ENCODE peak calls at places on chromosomes 7 and 10, in five cellular contexts. One of them, this sample, is unnamed.
A peak's percentile ranks its signal among the peaks of the same experiment; 100 is the strongest.

GRCh38 chr7:141178486-141179135 is 104.7 kb downstream of the TMEM178B start:
- DNase-seq in H1: no peak
- DNase-seq in GM12892: no peak
- DNase-seq in K562: no peak
- DNase-seq in GM12878: no peak
- DNase-seq in this sample: no peak

GRCh38 chr7:105675873-105676484 is 94.7 kb upstream of the EFCAB10 start:
- DNase-seq in GM12892: no peak
- DNase-seq in H1: no peak
- DNase-seq in GM12878: no peak
- DNase-seq in K562: no peak
- DNase-seq in this sample: no peak

GRCh38 chr10:44946201-44946600 is 13.4 kb upstream of the RASSF4 start:
- DNase-seq in K562: no peak
- DNase-seq in GM12878: no peak
- DNase-seq in H1: peak; percentile 16
- DNase-seq in GM12892: no peak
- DNase-seq in this sample: no peak

GRCh38 chr10:104344219-104344618 is 6.0 kb upstream of the ITPRIP start:
- DNase-seq in GM12878: no peak
- DNase-seq in GM12892: no peak
- DNase-seq in H1: no peak
- DNase-seq in K562: no peak
- DNase-seq in this sample: no peak

GRCh38 chr7:141027043-141027442 is 12.3 kb upstream of the MRPS33 start:
- DNase-seq in GM12892: no peak
- DNase-seq in K562: no peak
- DNase-seq in GM12878: no peak
- DNase-seq in H1: no peak
- DNase-seq in this sample: no peak

GRCh38 chr7:65798111-65799075 is 74.5 kb upstream of the VKORC1L1 start:
- DNase-seq in H1: no peak
- DNase-seq in GM12878: peak; percentile 67
- DNase-seq in GM12892: no peak
- DNase-seq in K562: no peak
- DNase-seq in this sample: no peak

GRCh38 chr10:49115015-49115795 is at the start of gene VSTM4:
- DNase-seq in K562: peak; percentile 54
- DNase-seq in H1: peak; percentile 68
- DNase-seq in GM12878: no peak
- DNase-seq in GM12892: no peak
- DNase-seq in this sample: peak; percentile 36

GRCh38 chr7:137195996-137196395 is 147.5 kb downstream of the PTN start:
- DNase-seq in GM12878: no peak
- DNase-seq in GM12892: no peak
- DNase-seq in H1: no peak
- DNase-seq in K562: no peak
- DNase-seq in this sample: no peak

GRCh38 chr10:114869500-114869899 is 47.9 kb downstream of the FHIP2A start:
- DNase-seq in GM12892: no peak
- DNase-seq in K562: no peak
- DNase-seq in GM12878: no peak
- DNase-seq in H1: no peak
- DNase-seq in this sample: no peak

GRCh38 chr10:33066558-33067236 is 108.7 kb upstream of the ITGB1 start:
- DNase-seq in H1: no peak
- DNase-seq in K562: peak; percentile 57
- DNase-seq in GM12892: no peak
- DNase-seq in GM12878: no peak
- DNase-seq in this sample: no peak

GRCh38 chr10:110209399-110209925 is 2.1 kb downstream of the MXI1 start:
- DNase-seq in GM12878: no peak
- DNase-seq in K562: peak; percentile 59
- DNase-seq in GM12892: no peak
- DNase-seq in H1: peak; percentile 59
- DNase-seq in this sample: no peak

GRCh38 chr10:104033401-104033930 is 52.2 kb downstream of the COL17A1 start:
- DNase-seq in H1: peak; percentile 42
- DNase-seq in K562: no peak
- DNase-seq in GM12878: no peak
- DNase-seq in GM12892: no peak
- DNase-seq in this sample: no peak

GRCh38 chr7:108420482-108420908 is 35.7 kb downstream of the NRCAM start:
- DNase-seq in GM12892: no peak
- DNase-seq in H1: no peak
- DNase-seq in GM12878: no peak
- DNase-seq in K562: no peak
- DNase-seq in this sample: no peak

GRCh38 chr7:108417926-108418325 is 38.3 kb downstream of the NRCAM start:
- DNase-seq in GM12878: no peak
- DNase-seq in GM12892: no peak
- DNase-seq in K562: no peak
- DNase-seq in H1: no peak
- DNase-seq in this sample: no peak

GRCh38 chr7:108419961-108420360 is 36.3 kb downstream of the NRCAM start:
- DNase-seq in K562: no peak
- DNase-seq in H1: no peak
- DNase-seq in GM12878: no peak
- DNase-seq in GM12892: no peak
- DNase-seq in this sample: no peak

GRCh38 chr7:108417144-108417543 is 39.1 kb downstream of the NRCAM start:
- DNase-seq in K562: no peak
- DNase-seq in H1: no peak
- DNase-seq in GM12892: no peak
- DNase-seq in GM12878: no peak
- DNase-seq in this sample: no peak

DNA sequence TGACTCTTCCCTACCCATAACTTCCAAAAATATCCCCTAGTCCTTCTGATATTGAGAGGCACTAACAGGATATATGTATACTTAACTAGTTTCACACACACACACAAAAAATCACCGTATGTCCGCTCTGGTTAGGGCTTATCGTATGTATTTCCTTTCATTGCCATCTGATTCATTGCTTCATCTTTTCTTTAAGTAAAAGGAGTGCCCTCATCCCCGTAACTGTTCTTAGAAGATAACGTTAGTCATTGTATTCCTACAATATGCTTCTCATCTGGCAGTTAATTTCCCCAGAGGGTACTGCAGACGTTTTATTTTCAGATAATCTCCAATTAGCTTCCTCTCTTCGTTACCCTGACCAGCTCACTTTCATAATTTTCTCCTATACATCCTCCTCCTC is 37.3 kb downstream of the NRCAM start:
- DNase-seq in K562: peak; percentile 29
- DNase-seq in H1: no peak
- DNase-seq in GM12878: no peak
- DNase-seq in GM12892: no peak
- DNase-seq in this sample: no peak
- TF ChIP-seq POLR2AphosphoS5 in K562: no peak
- TF ChIP-seq POLR2AphosphoS5 in H1: no peak
- TF ChIP-seq POLR2AphosphoS5 in GM12878: no peak
- TF ChIP-seq POLR2AphosphoS5 in GM12892: no peak
- TF ChIP-seq POLR2AphosphoS5 in this sample: no peak

DNA sequence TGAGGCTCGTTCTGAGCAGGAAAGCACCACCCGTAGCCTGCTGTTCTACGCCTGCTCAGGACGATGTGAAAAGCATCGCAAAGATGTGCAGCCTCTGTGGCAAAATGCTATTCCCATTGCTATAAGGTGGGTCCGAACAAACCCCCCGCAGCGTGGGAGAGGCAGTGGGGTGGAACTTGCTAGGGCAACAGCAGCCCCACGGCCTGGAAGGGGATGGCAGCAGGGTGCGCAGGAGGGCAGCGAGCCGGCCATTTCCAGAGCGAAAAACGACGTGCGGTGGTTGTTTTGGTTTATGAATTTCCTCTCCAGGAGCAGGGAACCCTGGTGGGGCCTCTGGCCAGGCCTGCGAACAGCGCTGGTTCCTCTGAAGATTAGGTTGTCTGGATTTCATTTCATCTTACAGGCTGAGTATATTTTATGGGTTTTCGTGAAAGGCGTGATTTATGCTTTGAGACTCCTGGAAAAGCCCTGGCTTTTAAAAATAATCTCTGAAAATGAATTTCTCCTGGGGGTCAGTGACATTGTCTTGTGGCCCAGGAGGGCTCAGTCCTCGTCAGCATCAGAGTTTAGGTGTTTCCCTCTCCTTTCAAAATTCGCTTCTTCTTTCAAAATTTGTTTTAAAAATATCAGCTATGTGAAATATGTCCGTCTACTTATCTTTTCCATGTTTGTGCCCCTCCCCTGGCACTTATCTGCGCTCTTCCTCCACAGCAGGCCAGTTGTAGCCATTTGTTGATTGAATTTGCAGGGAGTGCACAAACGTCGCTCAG is 42.3 kb upstream of the UBE3C start:
- DNase-seq in K562: no peak
- DNase-seq in GM12878: no peak
- DNase-seq in H1: no peak
- DNase-seq in GM12892: no peak
- DNase-seq in this sample: no peak
- TF ChIP-seq TAF1 in K562: no peak
- TF ChIP-seq TAF1 in GM12878: no peak
- TF ChIP-seq TAF1 in H1: no peak
- TF ChIP-seq TAF1 in GM12892: no peak
- TF ChIP-seq TAF1 in this sample: no peak

GRCh38 chr10:29783211-29783947 is 148.6 kb upstream of the SVIL start:
- DNase-seq in GM12878: no peak
- DNase-seq in H1: no peak
- DNase-seq in GM12892: no peak
- DNase-seq in K562: no peak
- DNase-seq in this sample: no peak
- TF ChIP-seq POLR2AphosphoS5 in GM12878: no peak
- TF ChIP-seq POLR2AphosphoS5 in H1: no peak
- TF ChIP-seq POLR2AphosphoS5 in GM12892: no peak
- TF ChIP-seq POLR2AphosphoS5 in K562: no peak
- TF ChIP-seq POLR2AphosphoS5 in this sample: no peak

GRCh38 chr10:52483587-52483986 is 169.5 kb downstream of the DKK1 start:
- DNase-seq in GM12892: no peak
- DNase-seq in H1: no peak
- DNase-seq in GM12878: no peak
- DNase-seq in K562: no peak
- DNase-seq in this sample: no peak

GRCh38 chr10:52484426-52485065 is 170.5 kb downstream of the DKK1 start:
- DNase-seq in H1: no peak
- DNase-seq in GM12878: no peak
- DNase-seq in GM12892: no peak
- DNase-seq in K562: no peak
- DNase-seq in this sample: no peak

GRCh38 chr10:52477305-52477704 is 163.2 kb downstream of the DKK1 start:
- DNase-seq in GM12892: no peak
- DNase-seq in K562: no peak
- DNase-seq in H1: no peak
- DNase-seq in GM12878: no peak
- DNase-seq in this sample: no peak

GRCh38 chr10:52474265-52474664 is 160.2 kb downstream of the DKK1 start:
- DNase-seq in GM12892: no peak
- DNase-seq in H1: no peak
- DNase-seq in K562: no peak
- DNase-seq in GM12878: no peak
- DNase-seq in this sample: no peak

DNA sequence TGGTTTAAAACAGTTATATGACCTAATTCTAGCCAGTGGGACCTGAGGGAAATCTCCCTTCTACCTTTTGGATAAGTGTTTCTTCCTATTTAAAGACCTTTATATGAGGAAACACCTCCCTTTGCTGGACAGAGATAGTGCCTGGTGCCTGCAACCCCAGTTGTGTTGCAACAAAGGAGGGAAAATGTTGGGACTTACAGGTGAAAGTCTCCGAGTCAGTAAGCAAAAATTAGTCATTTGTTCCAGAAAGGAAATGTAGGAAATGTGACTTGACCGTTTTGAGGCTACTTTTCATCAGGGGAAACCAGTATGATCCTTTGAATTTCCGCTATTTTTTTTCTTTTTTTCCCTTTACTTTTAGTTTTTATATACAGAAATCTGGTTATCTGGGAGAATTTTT is 165.5 kb downstream of the DKK1 start:
- DNase-seq in GM12892: no peak
- DNase-seq in K562: no peak
- DNase-seq in GM12878: no peak
- DNase-seq in H1: no peak
- DNase-seq in this sample: no peak
- TF ChIP-seq TAF1 in GM12892: no peak
- TF ChIP-seq TAF1 in K562: no peak
- TF ChIP-seq TAF1 in GM12878: no peak
- TF ChIP-seq TAF1 in H1: no peak
- TF ChIP-seq TAF1 in this sample: no peak

GRCh38 chr7:150367677-150368097 is 935 bp upstream of the REPIN1 start:
- DNase-seq in GM12878: no peak
- DNase-seq in GM12892: no peak
- DNase-seq in H1: no peak
- DNase-seq in K562: no peak
- DNase-seq in this sample: no peak

GRCh38 chr7:150370612-150371071 is 2.0 kb downstream of the REPIN1 start:
- DNase-seq in H1: no peak
- DNase-seq in GM12892: no peak
- DNase-seq in GM12878: no peak
- DNase-seq in K562: no peak
- DNase-seq in this sample: no peak

GRCh38 chr7:150368098-150368883 is at the start of gene REPIN1:
- DNase-seq in GM12878: no peak
- DNase-seq in H1: peak; percentile 92
- DNase-seq in GM12892: peak; percentile 82
- DNase-seq in K562: peak; percentile 97
- DNase-seq in this sample: peak; percentile 79

GRCh38 chr7:150369740-150370501 is 1.3 kb downstream of the REPIN1 start:
- DNase-seq in K562: no peak
- DNase-seq in H1: no peak
- DNase-seq in GM12892: no peak
- DNase-seq in GM12878: no peak
- DNase-seq in this sample: no peak

DNA sequence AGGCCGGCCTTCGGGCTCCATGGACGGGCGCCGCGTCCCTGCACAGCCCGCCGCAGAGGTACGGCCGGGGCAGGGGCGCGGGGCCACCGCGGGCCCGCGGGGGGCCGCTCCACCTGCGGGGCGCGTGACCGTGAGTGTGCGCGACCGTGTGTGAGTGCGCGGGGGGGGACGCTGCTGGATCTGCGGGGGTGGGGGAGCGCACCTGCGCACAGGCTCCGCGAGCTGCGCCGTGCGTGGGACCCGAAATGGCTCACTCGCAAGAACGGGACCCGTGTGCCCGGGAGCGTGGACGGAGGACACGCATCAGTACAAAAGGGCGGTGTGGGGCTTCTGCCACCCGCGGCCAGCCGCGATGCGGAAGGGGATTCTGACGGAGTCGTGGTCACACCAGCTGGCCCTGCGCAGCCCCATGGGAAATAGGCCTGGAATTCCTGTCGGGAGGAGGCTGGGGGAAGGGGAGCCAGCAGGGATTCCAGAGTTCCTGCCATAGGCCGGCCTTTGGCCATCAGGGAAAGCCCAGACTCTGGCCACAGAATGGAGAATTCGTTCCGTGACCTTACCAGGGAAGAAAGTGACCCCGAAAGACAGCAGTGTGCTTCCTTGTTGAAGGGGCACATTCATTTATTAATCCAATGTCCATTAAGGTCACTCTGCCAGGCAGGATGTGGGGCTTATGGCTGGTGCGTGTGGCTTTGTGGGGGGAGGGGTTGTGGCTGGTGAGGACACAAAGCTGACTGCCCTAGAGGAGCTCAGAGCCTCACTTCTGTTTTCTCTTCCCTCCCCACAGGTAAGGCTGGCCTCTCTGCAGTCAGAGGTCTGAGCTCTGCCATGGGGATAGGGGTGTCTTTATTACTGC is 490 bp downstream of the REPIN1 start:
- DNase-seq in GM12878: no peak
- DNase-seq in K562: peak; percentile 71
- DNase-seq in GM12892: no peak
- DNase-seq in H1: peak; percentile 86
- DNase-seq in this sample: peak; percentile 62
- TF ChIP-seq POLR2AphosphoS5 in GM12878: peak; percentile 86
- TF ChIP-seq POLR2AphosphoS5 in K562: no peak
- TF ChIP-seq POLR2AphosphoS5 in GM12892: peak; percentile 58
- TF ChIP-seq POLR2AphosphoS5 in H1: peak; percentile 54
- TF ChIP-seq POLR2AphosphoS5 in this sample: peak; percentile 79

This sample was measured in GM12891.